ENCODE peak calls at places on chromosomes 3 and 15, in eight cellular contexts. F, L, Q, G, I, S, E and B are unnamed samples.

GRCh38 chr3:69012111-69012835 is 1.2 kb downstream of the EOGT start:
- DNase-seq in F (peak; percentile 19), L (peak; percentile 83), Q (no peak), G (no peak), I (peak; percentile 82), S (peak; percentile 88), E (peak; percentile 81), B (no peak)

GRCh38 chr3:53069422-53070068 is 23.7 kb upstream of the SFMBT1 start:
- DNase-seq in F (no peak), L (no peak), Q (no peak), G (no peak), I (peak; percentile 24), S (peak; percentile 35), E (no peak), B (no peak)

GRCh38 chr3:98333989-98334606 is 19.6 kb upstream of the OR5K4 start:
- DNase-seq in F (no peak), L (peak; percentile 12), Q (no peak), G (peak; percentile 43), I (no peak), S (no peak), E (no peak), B (no peak)

GRCh38 chr3:20125912-20126311 is 60.1 kb downstream of the SGO1 start:
- DNase-seq in F (peak; percentile 23), L (no peak), Q (no peak), G (no peak), I (no peak), S (peak; percentile 65), E (no peak), B (no peak)

GRCh38 chr15:100759116-100759515 is 120.5 kb upstream of the ALDH1A3 start:
- DNase-seq in F (no peak), L (no peak), Q (no peak), G (no peak), I (no peak), S (no peak), E (no peak), B (no peak)

GRCh38 chr15:91515188-91515754 is 338.2 kb upstream of the SLCO3A1 start:
- DNase-seq in F (no peak), L (peak; percentile 90), Q (peak; percentile 80), G (no peak), I (peak; percentile 69), S (no peak), E (no peak), B (no peak)

GRCh38 chr3:155282416-155283091 is 10.9 kb downstream of the STRIT1 start:
- DNase-seq in F (no peak), L (no peak), Q (peak; percentile 34), G (no peak), I (no peak), S (no peak), E (no peak), B (no peak)

GRCh38 chr3:101827211-101828174 is 21.8 kb upstream of the NFKBIZ start:
- DNase-seq in F (peak; percentile 84), L (peak; percentile 91), Q (peak; percentile 65), G (peak; percentile 52), I (peak; percentile 90), S (peak; percentile 87), E (peak; percentile 33), B (peak; percentile 80)

GRCh38 chr15:28122038-28122949 is 23.2 kb upstream of the OCA2 start:
- DNase-seq in F (no peak), L (no peak), Q (no peak), G (no peak), I (no peak), S (no peak), E (no peak), B (no peak)

GRCh38 chr3:146757759-146758158 is 152.6 kb upstream of the PLSCR5 start:
- DNase-seq in F (no peak), L (no peak), Q (peak; percentile 21), G (no peak), I (no peak), S (no peak), E (no peak), B (no peak)

GRCh38 chr3:146468234-146468931 is 978 bp downstream of the PLSCR2 start:
- DNase-seq in F (no peak), L (no peak), Q (peak; percentile 59), G (no peak), I (no peak), S (peak; percentile 71), E (no peak), B (no peak)

GRCh38 chr3:19348929-19349564 is 200.7 kb downstream of the KCNH8 start:
- DNase-seq in F (no peak), L (peak; percentile 9), Q (peak; percentile 60), G (peak; percentile 13), I (no peak), S (no peak), E (no peak), B (peak; percentile 23)

GRCh38 chr3:63727248-63727647 is 74.8 kb downstream of the SNTN start:
- DNase-seq in F (no peak), L (no peak), Q (no peak), G (no peak), I (no peak), S (no peak), E (no peak), B (no peak)

GRCh38 chr15:94674251-94674650 is 442.9 kb downstream of the MCTP2 start:
- DNase-seq in F (no peak), L (peak; percentile 88), Q (no peak), G (no peak), I (no peak), S (peak; percentile 71), E (no peak), B (no peak)

GRCh38 chr15:79308874-79309273 is 2.0 kb upstream of the TMED3 start:
- DNase-seq in F (no peak), L (no peak), Q (no peak), G (no peak), I (no peak), S (no peak), E (no peak), B (no peak)

GRCh38 chr3:102488316-102488715 is 53.5 kb downstream of the ZPLD1 start:
- DNase-seq in F (no peak), L (no peak), Q (no peak), G (no peak), I (no peak), S (no peak), E (no peak), B (no peak)

GRCh38 chr15:59644757-59645156 is 12.6 kb downstream of the GTF2A2 start:
- DNase-seq in F (no peak), L (no peak), Q (no peak), G (no peak), I (no peak), S (no peak), E (no peak), B (no peak)

GRCh38 chr3:170482199-170482598 is 63.5 kb downstream of the CLDN11 start:
- DNase-seq in F (no peak), L (no peak), Q (no peak), G (no peak), I (no peak), S (no peak), E (no peak), B (no peak)

GRCh38 chr3:170485294-170485693 is 66.6 kb downstream of the CLDN11 start:
- DNase-seq in F (no peak), L (no peak), Q (no peak), G (no peak), I (no peak), S (no peak), E (no peak), B (no peak)

GRCh38 chr3:170485696-170486095 is 67.0 kb downstream of the CLDN11 start:
- DNase-seq in F (no peak), L (no peak), Q (no peak), G (no peak), I (no peak), S (no peak), E (no peak), B (no peak)

GRCh38 chr3:170484869-170485268 is 66.2 kb downstream of the CLDN11 start:
- DNase-seq in F (no peak), L (no peak), Q (no peak), G (no peak), I (no peak), S (no peak), E (no peak), B (no peak)

GRCh38 chr3:170483485-170484262 is 65.0 kb downstream of the CLDN11 start:
- DNase-seq in F (no peak), L (no peak), Q (no peak), G (no peak), I (no peak), S (no peak), E (no peak), B (peak; percentile 4)
- TF ChIP-seq CTCF in F (no peak), L (no peak), Q (peak; percentile 34), G (peak; percentile 50), I (no peak), S (no peak), E (no peak), B (peak; percentile 22)

GRCh38 chr3:35773398-35773797 is 134.1 kb downstream of the ARPP21 start:
- DNase-seq in F (no peak), L (no peak), Q (no peak), G (no peak), I (no peak), S (no peak), E (no peak), B (no peak)
- H3K27me3 ChIP-seq in F (no peaks in the 10 kb centered on the region), L (no peaks in the 10 kb centered on the region), Q (no peaks in the 10 kb centered on the region), G (no peaks in the 10 kb centered on the region), I (no peaks in the 10 kb centered on the region), S (no peaks in the 10 kb centered on the region), E (no peaks in the 10 kb centered on the region), B (no peaks in the 10 kb centered on the region)

DNA sequence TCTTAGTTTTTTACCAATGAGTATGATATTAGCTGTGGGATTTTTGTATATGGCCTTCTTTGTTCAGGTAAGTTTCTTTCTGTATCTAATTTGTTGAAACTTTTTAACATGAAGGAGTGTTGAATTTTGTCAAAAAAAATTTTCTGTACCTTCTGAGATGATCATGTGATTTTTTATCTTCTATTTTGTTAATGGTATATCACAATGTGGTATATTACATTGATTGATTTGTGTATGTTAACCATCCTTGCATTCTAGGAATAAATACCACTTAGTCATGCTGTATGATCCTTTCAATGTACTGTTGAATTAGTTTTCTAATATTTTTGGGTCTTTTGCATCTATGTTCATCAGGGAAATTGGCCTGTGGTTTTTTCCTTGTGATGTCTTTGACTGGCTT is 92.5 kb upstream of the MNS1 start:
- DNase-seq in F (no peak), L (no peak), Q (no peak), G (no peak), I (no peak), S (no peak), E (no peak), B (no peak)
- H3K9me3 ChIP-seq in F (no peaks in the 10 kb centered on the region), L (no peaks in the 10 kb centered on the region), Q (no peaks in the 10 kb centered on the region), G (no peaks in the 10 kb centered on the region), I (no peaks in the 10 kb centered on the region), S (no peaks in the 10 kb centered on the region), E (no peaks in the 10 kb centered on the region), B (no peaks in the 10 kb centered on the region)

DNA sequence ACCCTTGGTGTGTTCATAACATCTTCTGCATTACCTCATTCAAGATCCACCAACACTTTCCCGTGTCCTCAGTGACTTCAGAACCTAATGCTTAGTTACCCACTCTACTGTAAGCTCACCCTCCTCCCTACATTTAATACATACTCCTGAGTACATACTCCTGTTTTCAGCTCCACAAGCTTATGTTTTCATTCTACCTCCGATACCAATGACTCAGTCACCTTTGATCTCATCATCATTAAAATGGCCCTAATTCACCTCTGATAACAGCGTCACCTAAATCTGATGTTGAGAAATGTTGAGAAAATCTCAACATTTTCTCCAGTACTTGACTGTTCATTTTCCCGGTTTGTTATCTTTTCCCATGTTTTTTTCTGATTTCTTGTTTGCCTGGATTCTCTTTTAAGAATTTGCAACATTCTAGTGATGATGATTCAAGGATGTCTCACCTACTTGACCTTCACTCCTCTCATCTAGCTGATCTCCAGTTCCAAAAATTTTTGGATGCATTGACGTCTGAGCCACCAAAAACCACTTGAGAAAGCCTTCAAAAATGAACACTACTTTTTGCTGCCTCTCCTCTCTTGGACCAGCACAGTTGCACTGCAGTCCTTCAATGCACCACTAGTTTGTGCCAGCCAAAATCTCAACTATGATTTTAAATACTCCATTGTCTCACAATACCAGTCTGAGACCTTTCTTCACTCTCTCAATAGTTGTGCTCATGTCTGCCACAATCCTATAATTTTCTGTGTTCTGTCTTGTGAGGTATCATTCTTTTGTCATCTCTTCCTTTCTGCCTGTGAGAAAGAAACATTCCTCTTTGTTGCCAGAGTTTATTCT is 220.7 kb upstream of the SEMA6D start:
- DNase-seq in F (no peak), L (no peak), Q (no peak), G (no peak), I (no peak), S (no peak), E (no peak), B (no peak)
- TF ChIP-seq CTCF in F (no peak), L (peak; percentile 25), Q (peak; percentile 16), G (no peak), I (no peak), S (no peak), E (no peak), B (no peak)